ENCODE peak calls at places on chromosomes 1 and 21, in four cellular contexts. V is prostate gland, Z is H9, G is epithelial cell of esophagus. O is an unnamed sample.

GRCh38 chr1:28886731-28887417 is 27.5 kb upstream of the EPB41 start:
- DNase-seq in V (peak), Z (peak), G (peak), O (peak)

GRCh38 chr1:5009376-5010065 is 355.1 kb downstream of the AJAP1 start:
- DNase-seq in V (no peak), Z (no peak), G (no peak), O (no peak)

GRCh38 chr1:158547533-158547932 is 6.7 kb downstream of the OR6Y1 start:
- DNase-seq in V (no peak), Z (no peak), G (no peak), O (no peak)

GRCh38 chr1:214122110-214122509 is 134.3 kb downstream of the PROX1 start:
- DNase-seq in V (no peak), Z (no peak), G (no peak), O (no peak)

GRCh38 chr1:201715801-201716741 is 112.9 kb upstream of the IPO9 start:
- DNase-seq in V (no peak), Z (no peak), G (no peak), O (no peak)

GRCh38 chr21:20996421-20997307 is 1.5 kb upstream of the NCAM2 start:
- DNase-seq in V (no peak), Z (peak), G (no peak), O (peak)

GRCh38 chr1:58412071-58412580 is 134.4 kb downstream of the OMA1 start:
- DNase-seq in V (no peak), Z (no peak), G (peak), O (no peak)

GRCh38 chr1:226664413-226665101 is 74.5 kb downstream of the ITPKB start:
- DNase-seq in V (no peak), Z (no peak), G (peak), O (no peak)

GRCh38 chr1:203673550-203674411 is 47.1 kb downstream of the ATP2B4 start:
- DNase-seq in V (no peak), Z (peak), G (peak), O (no peak)

GRCh38 chr1:185284533-185285244 is 32.4 kb downstream of the IVNS1ABP start:
- DNase-seq in V (no peak), Z (no peak), G (no peak), O (no peak)

GRCh38 chr1:20787100-20787774 is at the start of gene HP1BP3:
- DNase-seq in V (peak), Z (peak), G (peak), O (peak)

GRCh38 chr1:78591971-78592370 is 28.3 kb upstream of the IFI44L start:
- DNase-seq in V (no peak), Z (no peak), G (no peak), O (no peak)

GRCh38 chr1:12184008-12184681 is 17.4 kb downstream of the TNFRSF1B start:
- DNase-seq in V (peak), Z (no peak), G (no peak), O (no peak)

GRCh38 chr1:19391596-19391981 is 79.5 kb downstream of the SLC66A1 start:
- DNase-seq in V (no peak), Z (no peak), G (no peak), O (no peak)
- TF ChIP-seq CTCF in V (no peak), Z (peak), G (no peak), O (peak)

GRCh38 chr1:237736372-237737029 is 154.2 kb downstream of the ZP4 start:
- DNase-seq in V (no peak), Z (peak), G (peak), O (no peak)
- TF ChIP-seq CTCF in V (no peak), Z (peak), G (peak), O (peak)

DNA sequence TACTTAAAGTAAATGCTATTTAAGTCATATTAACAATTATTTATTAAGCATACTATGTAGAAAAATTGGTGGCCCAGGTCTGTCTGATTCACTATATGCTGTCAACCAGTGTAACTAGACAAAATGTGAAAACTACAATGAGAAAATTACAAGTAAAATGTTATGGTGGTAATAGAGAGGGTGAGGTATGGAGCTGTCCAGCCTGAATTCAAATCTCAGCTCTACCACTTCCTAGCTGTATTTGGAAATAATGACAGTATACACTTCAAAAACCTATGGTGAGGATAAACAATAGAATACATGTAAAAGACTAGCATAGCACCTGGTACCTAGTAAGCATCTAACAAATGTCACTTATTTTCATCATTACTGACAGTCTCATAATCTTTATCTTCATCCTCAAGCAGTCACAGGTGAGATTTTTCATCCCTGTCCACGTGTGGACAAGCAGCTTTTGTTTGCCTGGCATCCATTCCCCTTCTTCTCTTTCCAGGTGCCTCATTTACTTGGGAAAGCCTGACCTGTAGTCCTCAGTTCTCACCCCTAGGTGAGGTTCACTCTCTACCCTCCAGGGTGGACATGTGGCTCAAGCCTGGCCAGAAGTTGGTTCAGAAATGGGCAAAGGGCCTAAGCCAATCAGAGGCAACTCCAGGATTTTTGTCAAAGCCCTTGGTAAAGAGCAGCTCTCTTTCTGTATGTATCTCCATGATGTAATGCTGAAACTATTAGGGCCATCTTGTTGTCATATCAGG is 29.5 kb downstream of the EGLN1 start:
- DNase-seq in V (no peak), Z (no peak), G (no peak), O (no peak)
- TF ChIP-seq CTCF in V (no peak), Z (no peak), G (no peak), O (no peak)

DNA sequence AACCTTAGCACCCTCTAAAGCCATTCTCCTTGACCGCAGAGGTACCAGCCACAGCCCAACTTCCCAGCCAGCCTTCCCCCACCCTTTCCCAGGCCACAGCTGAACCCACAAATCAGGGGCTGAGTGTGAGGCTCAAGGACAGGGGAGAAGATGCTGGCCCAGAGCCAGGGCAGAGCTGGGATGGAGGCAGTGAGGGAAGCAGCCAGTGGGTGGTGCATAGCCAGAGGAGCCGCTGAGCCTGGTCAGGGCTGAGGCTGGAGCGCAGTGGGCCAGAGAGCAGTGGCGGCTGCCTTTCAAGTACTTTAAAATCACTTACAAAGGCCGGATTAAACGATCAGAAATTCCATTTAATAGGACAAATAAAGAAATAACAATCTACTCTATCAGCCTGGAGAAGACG is 36.3 kb downstream of the DMAP1 start:
- DNase-seq in V (no peak), Z (no peak), G (no peak), O (no peak)
- TF ChIP-seq CTCF in V (no peak), Z (peak), G (no peak), O (no peak)

GRCh38 chr1:91895832-91896556 is 10.0 kb upstream of the TGFBR3 start:
- DNase-seq in V (no peak), Z (no peak), G (no peak), O (no peak)
- TF ChIP-seq CTCF in V (no peak), Z (no peak), G (no peak), O (no peak)

GRCh38 chr1:3318329-3318728 is 136.1 kb upstream of the ARHGEF16 start:
- DNase-seq in V (no peak), Z (no peak), G (no peak), O (no peak)

GRCh38 chr1:3321559-3322439 is 132.7 kb upstream of the ARHGEF16 start:
- DNase-seq in V (no peak), Z (no peak), G (no peak), O (no peak)

GRCh38 chr1:3319874-3320245 is 134.6 kb upstream of the ARHGEF16 start:
- DNase-seq in V (peak), Z (peak), G (peak), O (no peak)

GRCh38 chr1:3322440-3323020 is 131.9 kb upstream of the ARHGEF16 start:
- DNase-seq in V (no peak), Z (no peak), G (no peak), O (no peak)

GRCh38 chr1:3320246-3321152 is 134.0 kb upstream of the ARHGEF16 start:
- DNase-seq in V (no peak), Z (no peak), G (no peak), O (no peak)
- TF ChIP-seq CTCF in V (no peak), Z (peak), G (no peak), O (peak)